ENCODE peak calls at places on chromosomes 2 and 18, in seven cellular contexts. Y is tibial artery; M is NT2/D1; L is H9; R is heart right ventricle; J is effector memory CD4-positive, alpha-beta T cell; C is prostate gland. W is an unnamed sample. For H3K9me3, the result is how much of the 10 kb centered on the place peaks cover.

GRCh38 chr2:225072444-225072843 is 30.2 kb upstream of the DOCK10 start:
- DNase-seq in C (no peak), L (no peak), J (no peak), R (no peak), M (peak), Y (no peak), W (no peak)

GRCh38 chr2:55899881-55900280 is 23.7 kb downstream of the EFEMP1 start:
- DNase-seq in C (no peak), R (no peak), L (no peak), M (no peak), J (no peak), Y (no peak), W (no peak)

GRCh38 chr2:236862961-236863728 is 222.5 kb upstream of the COPS8 start:
- DNase-seq in L (peak), R (no peak), Y (peak), M (no peak), C (no peak), J (no peak), W (no peak)

GRCh38 chr2:216341151-216341550 is 31.1 kb downstream of the MARCHF4 start:
- DNase-seq in C (no peak), L (no peak), M (no peak), Y (no peak), R (no peak), J (no peak), W (no peak)

GRCh38 chr2:8544786-8545631 is 136.8 kb upstream of the ID2 start:
- DNase-seq in C (no peak), R (peak), J (peak), M (no peak), Y (peak), L (peak), W (peak)

GRCh38 chr2:202104286-202104870 is 31.3 kb downstream of the KIAA2012 start:
- DNase-seq in L (peak), Y (no peak), R (no peak), C (no peak), M (no peak), J (no peak), W (peak)

GRCh38 chr18:8952796-8953760 is 149.4 kb upstream of the NDUFV2 start:
- DNase-seq in L (no peak), R (no peak), J (no peak), M (no peak), Y (no peak), C (no peak), W (no peak)

GRCh38 chr2:31579996-31580320 is 780 bp downstream of the SRD5A2 start:
- DNase-seq in R (no peak), J (no peak), L (no peak), C (no peak), M (no peak), Y (no peak), W (no peak)

GRCh38 chr2:61855178-61855523 is 1.3 kb upstream of the FAM161A start:
- DNase-seq in L (no peak), C (peak), J (no peak), M (peak), R (no peak), Y (no peak), W (no peak)

GRCh38 chr18:72985686-72986085 is 117.9 kb upstream of the NETO1 start:
- DNase-seq in C (no peak), Y (no peak), R (no peak), M (no peak), L (no peak), J (no peak), W (no peak)

GRCh38 chr2:32009479-32010256 is 1.1 kb downstream of the MEMO1 start:
- DNase-seq in M (no peak), L (peak), Y (peak), R (peak), C (peak), J (peak), W (peak)

GRCh38 chr2:109614715-109615636 is 812 bp downstream of the SOWAHC start:
- DNase-seq in C (no peak), M (no peak), J (no peak), R (peak), Y (peak), L (peak), W (no peak)

GRCh38 chr18:39751161-39751560 is 2185.6 kb upstream of the CELF4 start:
- DNase-seq in L (no peak), C (no peak), Y (no peak), J (no peak), M (no peak), R (no peak), W (no peak)

GRCh38 chr2:144267209-144267608 is 252.7 kb downstream of the ZEB2 start:
- DNase-seq in L (no peak), Y (no peak), M (no peak), J (no peak), R (no peak), C (no peak), W (no peak)

GRCh38 chr2:235394278-235394828 is 99.5 kb upstream of the AGAP1 start:
- DNase-seq in J (no peak), C (no peak), M (no peak), R (no peak), Y (no peak), L (no peak), W (no peak)

GRCh38 chr18:11649839-11650238 is 39.2 kb upstream of the GNAL start:
- DNase-seq in C (no peak), L (peak), R (no peak), M (no peak), J (no peak), Y (no peak), W (no peak)

GRCh38 chr2:231604101-231604684 is 11.5 kb downstream of the TEX44 start:
- DNase-seq in R (peak), M (no peak), Y (peak), J (peak), L (no peak), C (peak), W (no peak)

GRCh38 chr18:27604583-27604982 is 419.5 kb upstream of the CHST9 start:
- DNase-seq in L (no peak), J (no peak), C (no peak), Y (no peak), M (no peak), R (no peak), W (no peak)

GRCh38 chr18:77059294-77059916 is 73.2 kb downstream of the MBP start:
- DNase-seq in C (no peak), M (no peak), L (peak), J (no peak), R (no peak), Y (no peak), W (peak)

GRCh38 chr2:237900891-237901831 is 41.7 kb downstream of the RAMP1 start:
- DNase-seq in C (no peak), J (no peak), Y (peak), L (no peak), M (no peak), R (no peak), W (no peak)

GRCh38 chr2:187942876-187943275 is 348.8 kb upstream of the GULP1 start:
- DNase-seq in R (no peak), J (no peak), M (no peak), C (no peak), L (no peak), Y (no peak), W (no peak)

GRCh38 chr2:136208682-136209081 is 90.7 kb upstream of the CXCR4 start:
- DNase-seq in Y (no peak), C (no peak), J (no peak), R (no peak), L (no peak), M (no peak), W (no peak)

GRCh38 chr18:13264986-13265900 is 46.7 kb downstream of the LDLRAD4 start:
- DNase-seq in M (no peak), R (no peak), L (no peak), J (no peak), Y (no peak), C (no peak), W (no peak)

GRCh38 chr2:57862727-57863126 is 183.9 kb upstream of the VRK2 start:
- DNase-seq in Y (no peak), J (no peak), C (no peak), L (no peak), M (no peak), R (no peak), W (no peak)

GRCh38 chr2:104250635-104251034 is 603.3 kb upstream of the POU3F3 start:
- DNase-seq in Y (no peak), C (no peak), L (no peak), J (no peak), R (no peak), M (no peak), W (no peak)

GRCh38 chr2:15765686-15766302 is 174.1 kb downstream of the DDX1 start:
- DNase-seq in L (no peak), M (no peak), J (no peak), C (no peak), Y (no peak), R (no peak), W (no peak)

GRCh38 chr2:15766303-15766861 is 174.0 kb upstream of the MYCN start:
- DNase-seq in M (no peak), R (no peak), Y (no peak), C (no peak), L (no peak), J (no peak), W (no peak)

GRCh38 chr2:15763822-15764682 is 172.4 kb downstream of the DDX1 start:
- DNase-seq in J (no peak), C (no peak), R (no peak), L (peak), M (no peak), Y (no peak), W (no peak)

GRCh38 chr2:15764683-15765011 is 173.0 kb downstream of the DDX1 start:
- DNase-seq in C (no peak), J (no peak), Y (no peak), R (no peak), L (no peak), M (no peak), W (no peak)

GRCh38 chr2:15765211-15765610 is 173.5 kb downstream of the DDX1 start:
- DNase-seq in M (no peak), L (no peak), C (no peak), J (no peak), Y (no peak), R (no peak), W (no peak)
- H3K9me3 ChIP-seq in M (under half), L (under half), C (under half), J (under half), Y (under half), R (under half), W (under half)

GRCh38 chr18:78090584-78090983 is 840.9 kb downstream of the GALR1 start:
- DNase-seq in C (no peak), Y (no peak), L (no peak), J (no peak), M (no peak), R (no peak), W (no peak)
- H3K9me3 ChIP-seq in C (under half), Y (under half), L (under half), J (under half), M (under half), R (under half), W (under half)

GRCh38 chr2:146997945-146998344 is 846.9 kb upstream of the ACVR2A start:
- DNase-seq in Y (no peak), L (no peak), R (no peak), M (no peak), J (no peak), C (no peak), W (no peak)
- H3K9me3 ChIP-seq in Y (under half), L (under half), R (under half), M (under half), J (under half), C (under half), W (under half)

DNA sequence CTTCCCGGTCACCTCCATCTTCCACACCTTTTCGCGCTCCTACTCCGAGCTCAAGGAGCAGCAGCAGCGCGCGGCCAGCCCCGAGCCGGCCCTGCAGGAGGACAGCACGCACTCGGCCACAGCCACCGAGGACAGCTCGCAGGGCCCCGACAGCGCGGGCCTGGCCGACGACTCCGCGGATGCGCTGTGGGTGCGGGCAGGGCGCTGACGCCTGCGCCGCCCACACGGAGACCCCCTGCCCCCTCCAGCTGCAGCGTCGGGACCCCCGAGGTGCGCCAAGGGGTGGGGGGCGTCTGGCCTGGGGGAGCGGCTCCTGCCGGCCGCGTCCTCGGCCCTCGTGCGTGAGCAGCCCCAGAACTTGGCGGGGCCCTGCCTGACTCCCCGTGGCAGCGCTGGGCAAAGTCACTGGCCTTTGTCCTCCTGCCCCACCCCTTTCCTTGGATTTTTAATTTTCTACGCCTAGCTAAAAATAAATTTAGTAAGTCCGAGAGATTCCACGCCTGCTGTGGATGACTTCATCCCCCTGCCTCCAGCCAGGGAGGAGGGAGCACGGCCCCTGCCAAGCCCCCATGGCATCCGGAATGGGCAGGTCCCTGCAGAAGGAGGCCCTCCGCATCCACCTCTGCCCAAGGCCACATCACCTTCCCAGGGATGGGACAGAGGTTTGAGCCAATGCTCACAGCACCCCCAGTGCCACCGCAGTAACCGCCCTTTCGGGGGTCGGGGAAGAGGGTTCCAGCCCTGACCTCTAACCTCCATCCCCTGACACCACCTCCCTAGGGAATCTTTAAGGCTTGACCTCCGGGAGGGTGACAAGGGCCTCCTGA is 51.6 kb downstream of the SLC66A2 start:
- DNase-seq in Y (peak), J (no peak), L (peak), R (no peak), M (no peak), C (no peak), W (no peak)
- H3K9me3 ChIP-seq in Y (half or more), J (under half), L (under half), R (under half), M (under half), C (under half), W (under half)

GRCh38 chr2:157779794-157780193 is 96.3 kb downstream of the ACVR1 start:
- DNase-seq in R (no peak), C (no peak), M (no peak), L (no peak), J (no peak), Y (no peak), W (no peak)
- H3K9me3 ChIP-seq in R (under half), C (under half), M (under half), L (under half), J (under half), Y (under half), W (under half)

DNA sequence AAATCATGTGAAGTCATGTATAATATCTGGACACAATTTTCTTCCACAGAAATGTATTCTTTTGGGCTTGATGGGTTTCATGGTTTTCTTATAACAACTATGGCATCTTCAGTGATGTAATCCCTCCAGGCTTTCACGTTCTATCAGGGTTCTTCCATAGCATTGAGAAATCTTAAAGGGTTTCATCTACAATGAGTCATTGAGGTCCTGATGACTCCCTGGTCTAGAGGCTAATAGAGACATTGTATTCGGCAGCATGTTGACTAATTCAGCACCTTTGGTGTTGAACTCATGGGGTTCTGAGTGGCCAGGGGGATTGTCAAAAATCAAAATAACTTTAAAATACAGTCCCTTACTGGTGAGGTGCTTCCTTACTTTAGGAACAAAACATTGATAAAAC is 614.0 kb upstream of the CRIM1 start:
- DNase-seq in L (no peak), R (no peak), M (no peak), Y (no peak), C (no peak), J (no peak), W (no peak)
- H3K9me3 ChIP-seq in L (under half), R (under half), M (under half), Y (under half), C (under half), J (under half), W (under half)

DNA sequence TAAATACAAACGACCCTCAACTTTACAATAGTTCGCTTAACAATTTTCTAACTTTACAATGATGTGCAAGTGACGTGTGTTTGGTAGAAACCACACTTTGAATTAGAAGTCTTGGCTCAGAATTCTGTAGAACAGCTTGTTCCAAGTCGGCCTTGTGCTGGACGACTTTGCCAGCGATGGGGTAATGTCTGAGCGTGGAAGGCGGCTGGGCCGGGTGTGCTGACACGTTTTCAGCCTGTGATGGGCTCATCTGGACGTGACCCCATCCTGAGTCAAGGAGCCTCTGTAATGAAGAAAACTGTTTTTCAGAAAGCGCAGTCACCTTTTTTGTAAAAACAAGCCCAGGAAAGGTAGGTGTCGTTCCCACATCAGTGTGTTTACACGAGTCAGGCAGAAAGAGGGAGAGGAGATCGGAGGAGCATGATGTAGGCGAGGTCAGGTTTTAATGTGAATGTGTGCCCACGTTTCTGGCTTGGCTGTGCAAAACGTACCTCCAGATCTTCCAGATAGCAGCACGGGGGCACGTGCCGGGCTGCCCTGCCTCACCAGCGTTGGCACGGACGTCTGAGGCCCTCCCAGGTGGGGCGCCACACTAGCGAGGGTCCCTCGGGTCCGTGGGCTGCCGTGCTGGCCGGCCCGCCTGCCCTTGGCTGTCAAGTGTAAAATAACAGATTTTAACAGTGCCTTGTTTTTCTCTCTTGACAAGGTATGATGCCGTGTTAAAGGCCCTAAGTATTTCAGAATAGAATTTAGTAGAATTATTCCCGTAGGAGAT is 54.6 kb downstream of the CTDP1 start:
- DNase-seq in J (no peak), C (no peak), Y (no peak), L (no peak), M (no peak), R (no peak), W (no peak)
- H3K9me3 ChIP-seq in J (under half), C (under half), Y (under half), L (under half), M (under half), R (under half), W (under half)

DNA sequence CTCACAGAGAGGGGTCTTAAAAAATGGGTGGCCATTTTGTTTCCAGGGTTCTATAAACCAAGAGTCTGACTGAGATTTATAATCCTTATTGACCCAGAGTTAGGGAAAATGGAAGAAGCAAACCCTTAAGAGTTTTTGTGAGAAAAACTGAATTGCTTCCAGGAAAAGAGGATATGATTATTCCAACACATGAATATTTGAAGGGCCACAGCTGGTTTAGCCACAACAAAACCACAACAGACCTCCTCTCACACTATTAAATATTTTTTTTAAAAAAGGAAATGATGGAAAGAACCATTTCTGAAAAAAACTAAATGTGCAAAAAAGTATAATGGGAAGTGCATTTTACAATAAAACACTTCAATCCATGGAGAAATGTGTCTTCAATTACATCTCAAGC is 182.7 kb downstream of the ETAA1 start:
- DNase-seq in C (no peak), L (no peak), J (no peak), Y (no peak), M (no peak), R (no peak), W (no peak)
- H3K9me3 ChIP-seq in C (under half), L (under half), J (under half), Y (under half), M (under half), R (under half), W (under half)

W was measured in HAP-1.